ENCODE peak calls at places on chromosomes 6 and 20, in five cellular contexts. One of them, this sample, is unnamed.

GRCh38 chr6:136031982-136032381 is 180.5 kb downstream of the PDE7B start:
- DNase-seq in K562: peak
- DNase-seq in ovary: no peak
- DNase-seq in stomach: no peak
- DNase-seq in A549: peak
- DNase-seq in this sample: peak

GRCh38 chr6:51928320-51928719 is 159.1 kb downstream of the PKHD1 start:
- DNase-seq in ovary: no peak
- DNase-seq in stomach: no peak
- DNase-seq in K562: no peak
- DNase-seq in A549: no peak
- DNase-seq in this sample: no peak

GRCh38 chr6:166637806-166638458 is 10.9 kb upstream of the RPS6KA2 start:
- DNase-seq in A549: no peak
- DNase-seq in K562: no peak
- DNase-seq in stomach: no peak
- DNase-seq in ovary: no peak
- DNase-seq in this sample: no peak

GRCh38 chr20:59606566-59606965 is 2.2 kb downstream of the PHACTR3 start:
- DNase-seq in ovary: no peak
- DNase-seq in K562: no peak
- DNase-seq in stomach: no peak
- DNase-seq in A549: no peak
- DNase-seq in this sample: no peak

GRCh38 chr6:83978324-83978734 is 55.2 kb upstream of the MRAP2 start:
- DNase-seq in K562: no peak
- DNase-seq in stomach: no peak
- DNase-seq in A549: no peak
- DNase-seq in ovary: no peak
- DNase-seq in this sample: no peak

GRCh38 chr20:3711418-3712043 is 869 bp downstream of the SIGLEC1 start:
- DNase-seq in A549: no peak
- DNase-seq in K562: no peak
- DNase-seq in stomach: no peak
- DNase-seq in ovary: no peak
- DNase-seq in this sample: no peak

GRCh38 chr6:19289408-19289967 is 547.7 kb upstream of the ID4 start:
- DNase-seq in K562: no peak
- DNase-seq in ovary: no peak
- DNase-seq in A549: no peak
- DNase-seq in stomach: no peak
- DNase-seq in this sample: no peak

GRCh38 chr20:20457392-20458126 is 89.7 kb downstream of the INSM1 start:
- DNase-seq in stomach: no peak
- DNase-seq in ovary: no peak
- DNase-seq in K562: no peak
- DNase-seq in A549: no peak
- DNase-seq in this sample: no peak

GRCh38 chr6:65638047-65638831 is 68.8 kb downstream of the EYS start:
- DNase-seq in A549: peak
- DNase-seq in K562: no peak
- DNase-seq in stomach: no peak
- DNase-seq in ovary: no peak
- DNase-seq in this sample: no peak

GRCh38 chr6:79246891-79247290 is 12.4 kb upstream of the HMGN3 start:
- DNase-seq in K562: no peak
- DNase-seq in stomach: no peak
- DNase-seq in A549: no peak
- DNase-seq in ovary: no peak
- DNase-seq in this sample: no peak

GRCh38 chr6:15409301-15410125 is 163.6 kb downstream of the JARID2 start:
- DNase-seq in ovary: no peak
- DNase-seq in A549: no peak
- DNase-seq in stomach: no peak
- DNase-seq in K562: peak
- DNase-seq in this sample: no peak

GRCh38 chr6:20056350-20056992 is 155.8 kb downstream of the MBOAT1 start:
- DNase-seq in stomach: no peak
- DNase-seq in A549: peak
- DNase-seq in ovary: no peak
- DNase-seq in K562: peak
- DNase-seq in this sample: no peak

GRCh38 chr20:4919047-4919704 is 82.1 kb downstream of the SLC23A2 start:
- DNase-seq in stomach: no peak
- DNase-seq in K562: no peak
- DNase-seq in ovary: no peak
- DNase-seq in A549: no peak
- DNase-seq in this sample: no peak

GRCh38 chr6:168956884-168957730 is 296.5 kb downstream of the THBS2 start:
- DNase-seq in ovary: peak
- DNase-seq in A549: peak
- DNase-seq in stomach: peak
- DNase-seq in K562: peak
- DNase-seq in this sample: peak

GRCh38 chr20:30489604-30490003 is 767.9 kb upstream of the DEFB115 start:
- DNase-seq in A549: no peak
- DNase-seq in K562: no peak
- DNase-seq in stomach: peak
- DNase-seq in ovary: no peak
- DNase-seq in this sample: no peak

GRCh38 chr20:32479012-32479411 is 106.1 kb downstream of the NOL4L start:
- DNase-seq in ovary: no peak
- DNase-seq in stomach: no peak
- DNase-seq in K562: no peak
- DNase-seq in A549: no peak
- DNase-seq in this sample: no peak

GRCh38 chr6:118632359-118632758 is 19.0 kb downstream of the CEP85L start:
- DNase-seq in ovary: no peak
- DNase-seq in K562: no peak
- DNase-seq in A549: no peak
- DNase-seq in stomach: no peak
- DNase-seq in this sample: no peak

GRCh38 chr20:35988910-35989463 is 20.6 kb downstream of the CNBD2 start:
- DNase-seq in A549: no peak
- DNase-seq in K562: no peak
- DNase-seq in stomach: no peak
- DNase-seq in ovary: no peak
- DNase-seq in this sample: no peak

GRCh38 chr6:140437619-140438345 is 1063.3 kb upstream of the CITED2 start:
- DNase-seq in A549: no peak
- DNase-seq in K562: no peak
- DNase-seq in ovary: no peak
- DNase-seq in stomach: no peak
- DNase-seq in this sample: no peak

GRCh38 chr20:8549192-8549591 is 417.1 kb downstream of the PLCB1 start:
- DNase-seq in ovary: no peak
- DNase-seq in K562: no peak
- DNase-seq in stomach: no peak
- DNase-seq in A549: no peak
- DNase-seq in this sample: no peak

GRCh38 chr6:108463789-108464188 is 96.9 kb upstream of the FOXO3 start:
- DNase-seq in stomach: peak
- DNase-seq in ovary: no peak
- DNase-seq in K562: no peak
- DNase-seq in A549: no peak
- DNase-seq in this sample: no peak

GRCh38 chr6:167704396-167704801 is 122.3 kb upstream of the AFDN start:
- DNase-seq in ovary: no peak
- DNase-seq in K562: peak
- DNase-seq in stomach: no peak
- DNase-seq in A549: no peak
- DNase-seq in this sample: no peak

GRCh38 chr6:17418281-17419188 is 25.1 kb downstream of the CAP2 start:
- DNase-seq in K562: no peak
- DNase-seq in A549: peak
- DNase-seq in ovary: no peak
- DNase-seq in stomach: no peak
- DNase-seq in this sample: no peak
- TF ChIP-seq CTCF in K562: no peak
- TF ChIP-seq CTCF in A549: no peak
- TF ChIP-seq CTCF in ovary: no peak
- TF ChIP-seq CTCF in stomach: no peak
- TF ChIP-seq CTCF in this sample: no peak

DNA sequence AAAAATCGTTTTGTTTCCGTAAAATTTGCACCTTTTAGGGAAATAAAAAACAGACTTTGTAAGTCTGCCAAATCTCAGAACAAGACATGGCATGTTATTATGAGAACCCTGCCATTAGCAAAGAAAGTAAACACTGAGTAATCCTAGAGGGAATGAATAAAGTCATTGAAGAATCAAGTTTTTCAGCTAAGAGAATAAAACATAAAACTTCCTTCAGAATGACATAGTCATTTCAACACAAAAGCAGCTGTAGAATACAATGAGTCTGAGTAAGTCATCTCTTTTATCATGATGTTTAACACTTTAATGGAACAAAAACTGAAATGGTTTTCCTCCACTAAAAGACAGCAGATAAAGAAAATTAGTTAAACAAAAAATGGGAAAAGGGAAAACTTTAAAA is 10.3 kb upstream of the DST start:
- DNase-seq in stomach: no peak
- DNase-seq in K562: no peak
- DNase-seq in A549: peak
- DNase-seq in ovary: no peak
- DNase-seq in this sample: no peak
- TF ChIP-seq EP300 in stomach: no peak
- TF ChIP-seq EP300 in K562: no peak
- TF ChIP-seq EP300 in A549: no peak
- TF ChIP-seq EP300 in ovary: no peak
- TF ChIP-seq EP300 in this sample: peak

GRCh38 chr20:38184098-38184497 is 19.0 kb upstream of the TGM2 start:
- DNase-seq in K562: no peak
- DNase-seq in stomach: no peak
- DNase-seq in A549: peak
- DNase-seq in ovary: no peak
- DNase-seq in this sample: no peak

GRCh38 chr20:38190936-38191371 is 25.9 kb upstream of the TGM2 start:
- DNase-seq in A549: no peak
- DNase-seq in K562: no peak
- DNase-seq in stomach: no peak
- DNase-seq in ovary: no peak
- DNase-seq in this sample: no peak

GRCh38 chr20:38186788-38187221 is 21.7 kb upstream of the TGM2 start:
- DNase-seq in ovary: no peak
- DNase-seq in A549: peak
- DNase-seq in stomach: no peak
- DNase-seq in K562: no peak
- DNase-seq in this sample: no peak

GRCh38 chr20:38190166-38190565 is 25.1 kb upstream of the TGM2 start:
- DNase-seq in K562: no peak
- DNase-seq in stomach: no peak
- DNase-seq in A549: no peak
- DNase-seq in ovary: no peak
- DNase-seq in this sample: no peak

GRCh38 chr20:38187512-38187911 is 22.4 kb upstream of the TGM2 start:
- DNase-seq in ovary: no peak
- DNase-seq in A549: no peak
- DNase-seq in K562: no peak
- DNase-seq in stomach: no peak
- DNase-seq in this sample: no peak
- TF ChIP-seq CTCF in ovary: no peak
- TF ChIP-seq CTCF in A549: no peak
- TF ChIP-seq CTCF in K562: peak
- TF ChIP-seq CTCF in stomach: no peak
- TF ChIP-seq CTCF in this sample: peak

GRCh38 chr20:14830899-14831298 is 493.5 kb upstream of the FLRT3 start:
- DNase-seq in A549: no peak
- DNase-seq in K562: no peak
- DNase-seq in stomach: no peak
- DNase-seq in ovary: no peak
- DNase-seq in this sample: no peak

GRCh38 chr20:14828459-14828858 is 491.0 kb upstream of the FLRT3 start:
- DNase-seq in stomach: no peak
- DNase-seq in K562: no peak
- DNase-seq in A549: no peak
- DNase-seq in ovary: no peak
- DNase-seq in this sample: no peak

GRCh38 chr20:14829897-14830296 is 492.5 kb upstream of the FLRT3 start:
- DNase-seq in stomach: no peak
- DNase-seq in ovary: no peak
- DNase-seq in A549: no peak
- DNase-seq in K562: no peak
- DNase-seq in this sample: no peak

GRCh38 chr20:14832630-14833029 is 495.2 kb upstream of the FLRT3 start:
- DNase-seq in A549: no peak
- DNase-seq in stomach: no peak
- DNase-seq in K562: no peak
- DNase-seq in ovary: no peak
- DNase-seq in this sample: no peak

DNA sequence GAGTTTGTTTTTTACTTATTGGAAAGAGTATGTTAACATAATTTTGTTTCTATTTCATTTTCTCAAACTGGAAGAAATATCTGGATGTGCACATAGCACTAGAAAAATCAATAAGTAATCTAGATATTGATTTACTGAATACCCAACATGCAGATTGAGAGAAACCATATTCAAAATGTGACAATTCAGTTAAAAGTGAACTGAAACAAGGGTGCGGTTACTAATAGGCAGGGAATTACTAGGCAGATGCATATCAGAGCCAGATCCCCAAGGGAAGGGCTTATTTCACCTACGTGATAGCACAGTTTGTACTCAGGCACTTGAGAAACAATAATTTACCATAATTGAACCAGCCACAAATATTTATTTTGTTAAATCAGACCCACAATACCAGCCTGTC is 493.1 kb upstream of the FLRT3 start:
- DNase-seq in ovary: no peak
- DNase-seq in K562: no peak
- DNase-seq in stomach: no peak
- DNase-seq in A549: no peak
- DNase-seq in this sample: no peak
- TF ChIP-seq EP300 in ovary: no peak
- TF ChIP-seq EP300 in K562: no peak
- TF ChIP-seq EP300 in stomach: no peak
- TF ChIP-seq EP300 in A549: no peak
- TF ChIP-seq EP300 in this sample: no peak